ENCODE peak calls at places on chromosomes 1 and 21, in six cellular contexts. L is GM04504; W is brain microvascular endothelial cell; S is fibroblast of the aortic adventitia; N is activated CD8-positive, alpha-beta T cell treated with anti-CD3 and anti-CD28 coated beads for 36 hours; J is head of caudate nucleus. E is an unnamed sample.

GRCh38 chr1:68230901-68231626 is 1.3 kb downstream of the WLS start:
- DNase-seq in L (no peak), W (no peak), S (no peak), N (no peak), J (peak), E (peak)

GRCh38 chr1:93042134-93042821 is 36.8 kb upstream of the MTF2 start:
- DNase-seq in L (no peak), W (no peak), S (peak), N (peak), J (no peak), E (no peak)

GRCh38 chr1:35364732-35365131 is 96.2 kb downstream of the ZMYM4 start:
- DNase-seq in L (no peak), W (no peak), S (no peak), N (no peak), J (no peak), E (no peak)

GRCh38 chr1:231354330-231355020 is 16.4 kb downstream of the SPRTN start:
- DNase-seq in L (no peak), W (no peak), S (peak), N (no peak), J (no peak), E (no peak)

GRCh38 chr1:212952596-212952995 is 2.3 kb downstream of the VASH2 start:
- DNase-seq in L (no peak), W (no peak), S (no peak), N (no peak), J (no peak), E (no peak)

GRCh38 chr1:204777591-204777990 is 92.1 kb upstream of the LRRN2 start:
- DNase-seq in L (no peak), W (no peak), S (no peak), N (no peak), J (no peak), E (no peak)

GRCh38 chr1:92485374-92486250 is 1.1 kb downstream of the GFI1 start:
- DNase-seq in L (no peak), W (no peak), S (peak), N (peak), J (no peak), E (peak)

GRCh38 chr21:36456714-36457399 is 23.1 kb downstream of the CLDN14 start:
- DNase-seq in L (no peak), W (no peak), S (peak), N (no peak), J (no peak), E (no peak)

GRCh38 chr1:223844962-223845809 is 561 bp downstream of the TP53BP2 start:
- DNase-seq in L (peak), W (peak), S (peak), N (peak), J (peak), E (no peak)

GRCh38 chr21:45019076-45019886 is 55.1 kb upstream of the ADARB1 start:
- DNase-seq in L (no peak), W (peak), S (no peak), N (no peak), J (no peak), E (peak)

GRCh38 chr1:244302889-244303609 is 148.7 kb downstream of the ADSS2 start:
- DNase-seq in L (no peak), W (peak), S (peak), N (no peak), J (no peak), E (no peak)

GRCh38 chr1:82227696-82228095 is 427.0 kb downstream of the ADGRL2 start:
- DNase-seq in L (no peak), W (peak), S (peak), N (no peak), J (no peak), E (no peak)

GRCh38 chr1:2032737-2033136 is 13.6 kb downstream of the GABRD start:
- DNase-seq in L (no peak), W (no peak), S (no peak), N (no peak), J (no peak), E (no peak)

GRCh38 chr1:205477759-205478247 is 22.0 kb upstream of the BLACAT1 start:
- DNase-seq in L (peak), W (no peak), S (peak), N (no peak), J (no peak), E (no peak)

GRCh38 chr1:218557731-218558130 is 212.6 kb downstream of the TGFB2 start:
- DNase-seq in L (no peak), W (peak), S (peak), N (no peak), J (peak), E (peak)

GRCh38 chr1:53732912-53733317 is 6.0 kb downstream of the GLIS1 start:
- DNase-seq in L (peak), W (peak), S (peak), N (no peak), J (no peak), E (no peak)

GRCh38 chr1:114390361-114390760 is 120.6 kb downstream of the TRIM33 start:
- DNase-seq in L (no peak), W (no peak), S (no peak), N (no peak), J (no peak), E (no peak)

GRCh38 chr1:184022651-184023050 is 14.9 kb downstream of the COLGALT2 start:
- DNase-seq in L (no peak), W (no peak), S (peak), N (no peak), J (no peak), E (no peak)

GRCh38 chr1:25360596-25361581 is 22.8 kb downstream of the TMEM50A start:
- DNase-seq in L (peak), W (peak), S (peak), N (no peak), J (no peak), E (no peak)

GRCh38 chr1:162956922-162957321 is 95.9 kb upstream of the CCDC190 start:
- DNase-seq in L (no peak), W (no peak), S (no peak), N (no peak), J (no peak), E (no peak)

GRCh38 chr1:201194046-201194445 is 3.4 kb downstream of the IGFN1 start:
- DNase-seq in L (no peak), W (no peak), S (no peak), N (no peak), J (no peak), E (no peak)